ENCODE peak calls at places on chromosomes 4 and X, in eight cellular contexts. W, F, D, S, I, Q, K and H are unnamed samples.

GRCh38 chr4:90641856-90642599 is 514.8 kb downstream of the CCSER1 start:
- DNase-seq in W (no peak), F (no peak), D (no peak), S (no peak), I (no peak), Q (no peak), K (no peak), H (no peak)

GRCh38 chr4:59243038-59243437 is 1957.1 kb upstream of the ADGRL3 start:
- DNase-seq in W (no peak), F (no peak), D (no peak), S (no peak), I (no peak), Q (no peak), K (no peak), H (no peak)

GRCh38 chr4:25861422-25861926 is 1.3 kb downstream of the SEL1L3 start:
- DNase-seq in W (no peak), F (no peak), D (no peak), S (no peak), I (no peak), Q (peak; percentile 67), K (no peak), H (no peak)

GRCh38 chrX:51461053-51462050 is 35.0 kb downstream of the NUDT11 start:
- DNase-seq in W (no peak), F (no peak), D (no peak), S (peak; percentile 28), I (no peak), Q (peak; percentile 50), K (no peak), H (peak; percentile 48)

GRCh38 chr4:186204103-186204559 is 12.8 kb downstream of the CYP4V2 start:
- DNase-seq in W (no peak), F (no peak), D (no peak), S (peak; percentile 42), I (no peak), Q (peak; percentile 84), K (no peak), H (peak; percentile 43)

GRCh38 chr4:109472343-109472761 is 38.7 kb downstream of the SEC24B start:
- DNase-seq in W (no peak), F (no peak), D (no peak), S (peak; percentile 20), I (no peak), Q (peak; percentile 69), K (no peak), H (peak; percentile 42)

GRCh38 chr4:25970241-25970675 is 56.2 kb downstream of the SMIM20 start:
- DNase-seq in W (peak; percentile 66), F (no peak), D (peak; percentile 34), S (no peak), I (peak; percentile 75), Q (peak; percentile 55), K (no peak), H (no peak)

GRCh38 chr4:154719087-154719486 is 24.7 kb upstream of the LRAT start:
- DNase-seq in W (no peak), F (no peak), D (no peak), S (no peak), I (no peak), Q (peak; percentile 22), K (no peak), H (no peak)

GRCh38 chr4:151484396-151485102 is 75.6 kb downstream of the FHIP1A start:
- DNase-seq in W (no peak), F (peak; percentile 53), D (no peak), S (no peak), I (no peak), Q (peak; percentile 78), K (no peak), H (peak; percentile 86)

GRCh38 chr4:173218411-173219125 is 50.0 kb downstream of the GALNT7 start:
- DNase-seq in W (no peak), F (no peak), D (no peak), S (peak; percentile 60), I (no peak), Q (peak; percentile 41), K (no peak), H (peak; percentile 96)

GRCh38 chr4:184936071-184936470 is 82.2 kb upstream of the HELT start:
- DNase-seq in W (no peak), F (no peak), D (no peak), S (no peak), I (no peak), Q (no peak), K (no peak), H (no peak)

DNA sequence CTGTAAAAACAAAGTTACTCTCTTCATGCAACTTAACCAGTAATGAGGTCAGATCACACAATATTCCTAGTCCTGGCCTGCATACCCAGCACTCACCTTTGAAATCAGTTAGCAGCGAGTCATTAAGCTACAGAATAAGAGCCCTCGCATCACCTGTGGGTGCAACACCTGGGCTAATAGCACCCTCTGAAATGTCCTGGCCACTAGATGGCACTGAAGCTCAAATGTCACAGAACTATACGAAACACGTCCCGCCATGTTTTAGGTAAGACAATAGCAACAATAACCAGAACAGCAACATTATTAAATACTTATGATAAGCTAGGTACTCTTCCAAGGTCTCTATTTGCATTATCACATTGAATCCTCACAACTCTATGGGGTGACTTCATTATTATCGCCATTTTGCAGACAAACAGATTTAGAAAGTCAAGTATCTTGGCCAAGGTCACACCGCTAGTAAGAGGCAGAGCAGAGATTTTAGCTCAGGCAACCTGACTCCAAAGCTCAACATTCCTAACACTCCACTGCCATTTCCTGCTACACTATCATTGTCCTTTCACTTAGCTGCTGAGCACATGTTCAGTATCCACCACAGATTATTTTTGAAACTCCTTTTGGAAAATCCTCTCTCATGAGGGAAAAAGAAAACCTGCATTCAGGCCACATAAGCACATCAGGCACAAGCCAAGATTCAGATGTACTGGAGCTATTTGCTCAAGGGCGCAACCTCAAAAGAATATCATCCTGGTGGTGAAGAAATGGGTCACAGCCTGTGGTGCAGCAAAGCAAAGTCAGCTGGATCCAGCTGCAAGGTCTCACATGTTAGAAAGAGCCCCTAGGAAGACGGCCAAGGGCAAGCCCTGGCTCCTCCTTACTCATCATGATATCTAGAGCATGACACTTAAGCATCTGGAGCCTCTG is 59.5 kb upstream of the KDR start:
- DNase-seq in W (no peak), F (no peak), D (peak; percentile 24), S (peak; percentile 33), I (peak; percentile 41), Q (peak; percentile 82), K (peak; percentile 45), H (peak; percentile 50)
- H3K27ac ChIP-seq in W (no peak overlapping the region), F (no peak overlapping the region), D (peak overlapping the region; percentile 42), S (no peak overlapping the region), I (peak overlapping the region; percentile 15), Q (peak overlapping the region; percentile 88), K (no peak overlapping the region), H (peak overlapping the region; percentile 87)

GRCh38 chr4:159360549-159360948 is 257.7 kb downstream of the RAPGEF2 start:
- DNase-seq in W (no peak), F (no peak), D (no peak), S (no peak), I (no peak), Q (peak; percentile 69), K (no peak), H (peak; percentile 79)

GRCh38 chr4:159368320-159368719 is 265.4 kb downstream of the RAPGEF2 start:
- DNase-seq in W (no peak), F (no peak), D (no peak), S (no peak), I (no peak), Q (no peak), K (no peak), H (no peak)

GRCh38 chr4:159367421-159368105 is 264.7 kb downstream of the RAPGEF2 start:
- DNase-seq in W (no peak), F (no peak), D (no peak), S (no peak), I (no peak), Q (no peak), K (no peak), H (no peak)

GRCh38 chr4:159366966-159367365 is 264.1 kb downstream of the RAPGEF2 start:
- DNase-seq in W (no peak), F (no peak), D (peak; percentile 38), S (no peak), I (peak; percentile 44), Q (no peak), K (no peak), H (no peak)

GRCh38 chr4:159363376-159363775 is 260.5 kb downstream of the RAPGEF2 start:
- DNase-seq in W (no peak), F (no peak), D (no peak), S (no peak), I (no peak), Q (no peak), K (no peak), H (no peak)
- TF ChIP-seq CTCF in W (no peak), F (no peak), D (no peak), S (no peak), I (no peak), Q (no peak), K (no peak), H (no peak)

GRCh38 chr4:1758306-1759121 is 34.6 kb upstream of the FGFR3 start:
- DNase-seq in W (no peak), F (no peak), D (no peak), S (no peak), I (no peak), Q (no peak), K (no peak), H (no peak)

GRCh38 chr4:1760521-1761001 is 32.5 kb upstream of the FGFR3 start:
- DNase-seq in W (no peak), F (no peak), D (no peak), S (no peak), I (no peak), Q (no peak), K (no peak), H (no peak)

GRCh38 chr4:1761130-1761688 is 31.9 kb upstream of the FGFR3 start:
- DNase-seq in W (no peak), F (no peak), D (no peak), S (peak; percentile 51), I (no peak), Q (no peak), K (no peak), H (no peak)

GRCh38 chr4:1759170-1759817 is 33.8 kb upstream of the FGFR3 start:
- DNase-seq in W (no peak), F (no peak), D (no peak), S (no peak), I (no peak), Q (no peak), K (no peak), H (no peak)

DNA sequence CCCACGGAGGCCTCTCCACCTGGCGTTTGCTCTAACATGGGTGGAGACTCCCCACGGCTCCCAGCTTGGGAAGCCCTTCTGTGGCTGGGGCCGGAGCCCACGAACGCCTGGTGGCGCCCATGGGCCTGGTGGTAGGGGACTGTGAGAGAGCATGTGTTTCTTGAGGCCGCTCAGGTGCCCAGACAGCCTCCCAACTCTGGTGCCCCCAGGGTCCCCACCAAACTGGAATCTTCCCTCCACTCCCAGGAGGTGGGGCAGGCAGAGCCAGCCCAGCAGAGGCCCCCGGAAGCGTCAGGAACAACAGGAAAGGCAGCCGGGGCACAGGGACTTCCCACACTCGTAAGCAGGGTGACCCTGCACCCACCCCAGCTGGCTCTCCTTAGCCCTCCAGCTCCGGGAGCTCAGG is 33.3 kb upstream of the FGFR3 start:
- DNase-seq in W (no peak), F (no peak), D (no peak), S (no peak), I (no peak), Q (no peak), K (no peak), H (no peak)
- H3K27ac ChIP-seq in W (no peak overlapping the region), F (no peak overlapping the region), D (peak overlapping the region; percentile 67), S (no peak overlapping the region), I (peak overlapping the region; percentile 14), Q (no peak overlapping the region), K (no peak overlapping the region), H (no peak overlapping the region)

DNA sequence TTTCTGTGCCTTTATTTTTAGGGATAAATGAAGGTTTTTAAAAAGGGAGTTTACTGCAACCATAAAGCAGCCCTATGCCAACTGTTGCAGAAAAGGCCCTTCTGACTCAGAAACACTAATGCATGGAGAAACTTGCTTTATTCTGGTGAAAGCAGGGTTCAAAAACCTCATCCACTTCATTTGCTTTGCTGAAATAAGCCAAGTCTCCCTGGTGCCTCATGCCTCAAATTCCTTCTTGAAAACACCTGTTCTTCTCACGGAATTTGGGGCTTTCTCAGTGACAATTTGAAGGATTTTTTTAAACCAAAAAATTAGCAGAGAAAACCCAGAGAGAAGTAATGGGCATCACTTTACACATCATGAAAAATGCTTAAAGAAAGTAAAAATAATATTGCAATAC is 349.0 kb downstream of the PCDH7 start:
- DNase-seq in W (no peak), F (no peak), D (no peak), S (no peak), I (no peak), Q (no peak), K (no peak), H (no peak)
- TF ChIP-seq CTCF in W (no peak), F (no peak), D (no peak), S (no peak), I (no peak), Q (no peak), K (no peak), H (no peak)